ENCODE peak calls at places on chromosomes 4 and X, in five cellular contexts. One of them, this sample, is unnamed.

GRCh38 chr4:120084327-120084726 is 17.7 kb upstream of the MAD2L1 start:
- DNase-seq in sigmoid colon: no peak
- DNase-seq in A549: no peak
- DNase-seq in NB4: no peak
- DNase-seq in GM12892: no peak
- DNase-seq in this sample: no peak

GRCh38 chr4:139675651-139676050 is 10.0 kb downstream of the MGST2 start:
- DNase-seq in sigmoid colon: no peak
- DNase-seq in A549: no peak
- DNase-seq in NB4: peak; percentile 66
- DNase-seq in GM12892: no peak
- DNase-seq in this sample: no peak

GRCh38 chr4:60913026-60913425 is 287.1 kb upstream of the ADGRL3 start:
- DNase-seq in sigmoid colon: no peak
- DNase-seq in A549: no peak
- DNase-seq in NB4: no peak
- DNase-seq in GM12892: no peak
- DNase-seq in this sample: no peak

GRCh38 chr4:5812506-5813229 is 80.2 kb downstream of the CRMP1 start:
- DNase-seq in sigmoid colon: peak; percentile 64
- DNase-seq in A549: peak; percentile 36
- DNase-seq in NB4: peak; percentile 84
- DNase-seq in GM12892: peak; percentile 54
- DNase-seq in this sample: peak; percentile 53

GRCh38 chr4:71283642-71284257 is 55.1 kb upstream of the SLC4A4 start:
- DNase-seq in sigmoid colon: no peak
- DNase-seq in A549: no peak
- DNase-seq in NB4: no peak
- DNase-seq in GM12892: no peak
- DNase-seq in this sample: no peak

GRCh38 chrX:115138040-115138439 is 51.2 kb upstream of the RBMXL3 start:
- DNase-seq in sigmoid colon: no peak
- DNase-seq in A549: no peak
- DNase-seq in NB4: no peak
- DNase-seq in GM12892: no peak
- DNase-seq in this sample: no peak

GRCh38 chr4:89136525-89136924 is 25.2 kb downstream of the TIGD2 start:
- DNase-seq in sigmoid colon: no peak
- DNase-seq in A549: no peak
- DNase-seq in NB4: no peak
- DNase-seq in GM12892: no peak
- DNase-seq in this sample: no peak

GRCh38 chr4:35934370-35934981 is 309.8 kb downstream of the ARAP2 start:
- DNase-seq in sigmoid colon: no peak
- DNase-seq in A549: no peak
- DNase-seq in NB4: peak; percentile 52
- DNase-seq in GM12892: no peak
- DNase-seq in this sample: no peak

GRCh38 chr4:9880411-9881197 is 99.2 kb downstream of the DRD5 start:
- DNase-seq in sigmoid colon: no peak
- DNase-seq in A549: no peak
- DNase-seq in NB4: no peak
- DNase-seq in GM12892: no peak
- DNase-seq in this sample: no peak

DNA sequence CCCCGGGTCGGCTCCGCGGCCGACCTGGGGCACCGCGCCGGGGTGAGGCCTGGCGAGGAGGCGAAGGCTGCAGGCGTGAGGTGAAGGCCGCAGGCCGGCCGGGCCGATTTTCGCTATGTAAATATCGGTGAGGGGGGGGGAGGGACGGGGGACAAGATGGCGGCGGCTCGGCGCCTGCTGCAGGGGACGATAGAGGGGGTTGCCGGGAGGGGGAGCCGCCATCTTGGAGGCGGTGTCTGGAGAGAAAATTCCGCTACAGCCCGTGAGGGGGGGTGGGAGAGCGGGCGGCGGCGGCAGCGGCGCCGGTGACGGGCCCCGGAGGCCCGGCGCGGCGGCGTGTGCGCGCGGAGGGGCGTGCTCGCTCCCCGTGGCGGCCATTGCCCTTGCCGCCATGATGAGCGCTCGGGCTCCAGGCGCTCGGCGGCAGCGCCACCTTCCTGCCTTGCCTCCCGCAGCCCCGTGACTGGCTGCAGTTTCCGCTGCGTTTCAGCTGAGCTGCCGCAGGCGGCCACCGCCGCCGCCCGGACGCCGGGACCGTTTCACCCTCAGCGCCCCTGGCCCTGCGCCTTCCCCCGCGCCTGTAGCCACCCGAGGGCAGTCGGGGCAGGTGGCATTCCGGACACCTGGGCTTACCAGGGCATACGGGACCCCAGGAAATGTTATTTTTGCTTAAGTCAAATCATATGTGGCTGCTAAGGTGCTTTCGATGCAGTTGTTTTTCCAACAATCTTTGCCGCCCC is 692 bp downstream of the ZFX start:
- DNase-seq in sigmoid colon: peak; percentile 97
- DNase-seq in A549: peak; percentile 78
- DNase-seq in NB4: peak; percentile 89
- DNase-seq in GM12892: peak; percentile 83
- DNase-seq in this sample: peak; percentile 57
- TF ChIP-seq POLR2A in sigmoid colon: peak; percentile 23
- TF ChIP-seq POLR2A in A549: peak; percentile 40
- TF ChIP-seq POLR2A in NB4: peak; percentile 28
- TF ChIP-seq POLR2A in GM12892: peak; percentile 71
- TF ChIP-seq POLR2A in this sample: no peak

GRCh38 chrX:107674480-107675364 is 46.4 kb downstream of the PRPS1 start:
- DNase-seq in sigmoid colon: peak; percentile 95
- DNase-seq in A549: no peak
- DNase-seq in NB4: peak; percentile 94
- DNase-seq in GM12892: no peak
- DNase-seq in this sample: no peak
- TF ChIP-seq POLR2A in sigmoid colon: peak; percentile 15
- TF ChIP-seq POLR2A in A549: no peak
- TF ChIP-seq POLR2A in NB4: no peak
- TF ChIP-seq POLR2A in GM12892: no peak
- TF ChIP-seq POLR2A in this sample: no peak

DNA sequence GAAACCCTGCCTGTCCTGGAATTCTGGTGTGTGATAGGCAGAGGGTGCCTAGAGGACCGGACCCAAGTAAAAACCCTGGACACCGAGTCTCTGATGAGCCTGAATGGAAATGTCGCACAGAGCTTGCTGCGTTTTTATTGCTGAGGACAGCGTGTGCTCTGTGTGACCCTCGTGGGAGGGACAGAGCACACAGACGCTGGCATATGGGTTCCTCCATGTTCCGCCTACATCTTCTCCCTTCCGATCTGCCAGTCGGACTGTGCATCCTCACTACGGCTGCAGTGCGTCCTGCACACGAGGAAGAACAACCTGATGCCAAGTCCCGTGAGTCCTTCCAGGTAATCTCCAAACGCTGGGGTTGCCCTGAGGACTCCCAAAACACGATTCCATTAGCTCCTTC is 68.3 kb downstream of the AFAP1 start:
- DNase-seq in sigmoid colon: peak; percentile 54
- DNase-seq in A549: no peak
- DNase-seq in NB4: no peak
- DNase-seq in GM12892: no peak
- DNase-seq in this sample: no peak
- TF ChIP-seq POLR2A in sigmoid colon: no peak
- TF ChIP-seq POLR2A in A549: no peak
- TF ChIP-seq POLR2A in NB4: no peak
- TF ChIP-seq POLR2A in GM12892: no peak
- TF ChIP-seq POLR2A in this sample: no peak

GRCh38 chr4:107991945-107992625 is 2.4 kb downstream of the HADH start:
- DNase-seq in sigmoid colon: no peak
- DNase-seq in A549: no peak
- DNase-seq in NB4: peak; percentile 16
- DNase-seq in GM12892: no peak
- DNase-seq in this sample: no peak

GRCh38 chr4:107988763-107989035 is 990 bp upstream of the HADH start:
- DNase-seq in sigmoid colon: no peak
- DNase-seq in A549: no peak
- DNase-seq in NB4: no peak
- DNase-seq in GM12892: no peak
- DNase-seq in this sample: no peak

GRCh38 chr4:107989537-107990386 is at the start of gene HADH:
- DNase-seq in sigmoid colon: peak; percentile 97
- DNase-seq in A549: peak; percentile 83
- DNase-seq in NB4: peak; percentile 93
- DNase-seq in GM12892: peak; percentile 82
- DNase-seq in this sample: peak; percentile 78

GRCh38 chr4:107989162-107989536 is 540 bp upstream of the HADH start:
- DNase-seq in sigmoid colon: no peak
- DNase-seq in A549: no peak
- DNase-seq in NB4: no peak
- DNase-seq in GM12892: no peak
- DNase-seq in this sample: no peak

GRCh38 chr4:107987916-107988762 is 1.6 kb upstream of the HADH start:
- DNase-seq in sigmoid colon: no peak
- DNase-seq in A549: no peak
- DNase-seq in NB4: no peak
- DNase-seq in GM12892: no peak
- DNase-seq in this sample: no peak
- TF ChIP-seq POLR2A in sigmoid colon: no peak
- TF ChIP-seq POLR2A in A549: no peak
- TF ChIP-seq POLR2A in NB4: no peak
- TF ChIP-seq POLR2A in GM12892: no peak
- TF ChIP-seq POLR2A in this sample: no peak

DNA sequence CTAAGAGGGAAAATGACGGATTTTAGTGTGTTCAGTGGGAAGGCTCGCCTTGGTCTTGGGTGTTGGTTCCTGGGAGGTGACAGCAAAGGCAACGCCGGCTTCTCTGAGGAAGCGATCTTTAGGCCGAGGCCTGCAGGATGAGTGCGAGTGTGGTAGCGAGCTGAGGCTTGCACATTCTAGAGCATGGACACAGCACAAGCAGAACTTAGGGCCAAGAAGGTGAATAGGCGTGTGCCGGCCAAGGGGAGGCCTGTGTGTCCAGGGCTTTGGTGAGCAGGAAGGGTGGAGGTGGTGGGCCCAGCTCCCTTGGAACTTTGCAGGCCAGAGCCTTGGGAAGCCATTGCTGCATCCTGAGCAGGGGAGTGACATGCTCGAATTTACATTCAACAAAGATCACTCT is 67.9 kb downstream of the TNIP2 start:
- DNase-seq in sigmoid colon: no peak
- DNase-seq in A549: no peak
- DNase-seq in NB4: no peak
- DNase-seq in GM12892: no peak
- DNase-seq in this sample: no peak
- TF ChIP-seq POLR2A in sigmoid colon: no peak
- TF ChIP-seq POLR2A in A549: no peak
- TF ChIP-seq POLR2A in NB4: no peak
- TF ChIP-seq POLR2A in GM12892: no peak
- TF ChIP-seq POLR2A in this sample: no peak

DNA sequence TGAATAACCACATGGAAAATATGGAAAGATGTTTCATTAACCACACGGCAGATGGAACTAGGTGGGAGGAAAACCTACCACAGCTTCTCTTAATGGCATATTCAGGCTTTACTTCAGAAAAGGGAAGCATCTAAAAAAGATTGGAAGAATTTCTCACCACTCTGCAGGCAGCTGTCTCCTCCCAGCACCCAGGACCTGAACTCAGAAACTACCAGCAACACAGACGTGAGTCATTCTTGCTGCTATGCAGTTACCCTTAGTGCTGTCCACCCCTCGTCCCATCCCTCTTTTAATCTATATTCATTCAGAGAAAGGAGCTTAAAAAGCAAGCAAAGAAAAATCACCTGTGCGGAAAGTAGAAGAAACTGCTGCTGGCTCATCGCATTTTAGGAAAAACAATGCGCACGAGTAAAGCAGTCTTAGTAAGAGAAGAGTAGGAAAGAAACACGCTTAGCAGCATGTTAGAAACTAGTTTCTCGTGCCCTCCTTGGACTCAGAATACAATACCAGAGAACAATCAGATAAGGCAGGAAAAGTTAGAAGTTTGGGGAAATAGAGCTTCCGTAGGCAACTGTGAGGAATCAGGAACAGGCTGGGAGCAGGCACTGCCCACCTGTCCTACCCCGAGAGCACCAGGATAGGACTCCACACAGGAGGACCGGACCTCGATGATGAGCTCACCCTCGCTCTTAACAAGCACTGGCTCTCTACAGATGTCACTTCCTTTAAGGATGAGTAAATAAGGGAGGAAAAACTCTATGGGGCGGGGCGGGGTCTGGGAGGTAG is 48.1 kb upstream of the ENPP6 start:
- DNase-seq in sigmoid colon: no peak
- DNase-seq in A549: peak; percentile 61
- DNase-seq in NB4: peak; percentile 69
- DNase-seq in GM12892: no peak
- DNase-seq in this sample: no peak
- TF ChIP-seq POLR2A in sigmoid colon: no peak
- TF ChIP-seq POLR2A in A549: peak; percentile 54
- TF ChIP-seq POLR2A in NB4: no peak
- TF ChIP-seq POLR2A in GM12892: peak; percentile 90
- TF ChIP-seq POLR2A in this sample: peak; percentile 74

GRCh38 chrX:70455366-70456202 is 10.9 kb downstream of the DLG3 start:
- DNase-seq in sigmoid colon: no peak
- DNase-seq in A549: no peak
- DNase-seq in NB4: no peak
- DNase-seq in GM12892: no peak
- DNase-seq in this sample: no peak

GRCh38 chrX:70453024-70453618 is 8.5 kb downstream of the DLG3 start:
- DNase-seq in sigmoid colon: no peak
- DNase-seq in A549: no peak
- DNase-seq in NB4: no peak
- DNase-seq in GM12892: no peak
- DNase-seq in this sample: no peak

GRCh38 chrX:70449457-70449966 is 4.9 kb downstream of the DLG3 start:
- DNase-seq in sigmoid colon: no peak
- DNase-seq in A549: no peak
- DNase-seq in NB4: no peak
- DNase-seq in GM12892: no peak
- DNase-seq in this sample: no peak

GRCh38 chrX:70454441-70455365 is 10.1 kb downstream of the DLG3 start:
- DNase-seq in sigmoid colon: peak; percentile 81
- DNase-seq in A549: peak; percentile 57
- DNase-seq in NB4: peak; percentile 56
- DNase-seq in GM12892: peak; percentile 52
- DNase-seq in this sample: no peak

GRCh38 chrX:70452143-70452733 is 7.6 kb downstream of the DLG3 start:
- DNase-seq in sigmoid colon: peak; percentile 79
- DNase-seq in A549: peak; percentile 58
- DNase-seq in NB4: peak; percentile 41
- DNase-seq in GM12892: no peak
- DNase-seq in this sample: no peak
- TF ChIP-seq POLR2A in sigmoid colon: no peak
- TF ChIP-seq POLR2A in A549: no peak
- TF ChIP-seq POLR2A in NB4: no peak
- TF ChIP-seq POLR2A in GM12892: no peak
- TF ChIP-seq POLR2A in this sample: no peak